ENCODE peak calls at places on chromosome 11, in eight cellular contexts. R is mesendoderm, Z is pancreas, V is OCI-LY7, N is HCT116, L is tibial nerve, S is iPS DF 6.9, D is body of pancreas. J is an unnamed sample.

GRCh38 chr11:66686801-66687750 is 9.4 kb upstream of the RBM4B start:
- DNase-seq in N (no peak), S (no peak), Z (no peak), L (no peak), R (peak; percentile 8), V (no peak), D (no peak), J (no peak)

GRCh38 chr11:112248216-112248615 is 12.4 kb downstream of the PLET1 start:
- DNase-seq in S (no peak), D (no peak), L (no peak), V (no peak), Z (no peak), N (no peak), R (no peak), J (no peak)

GRCh38 chr11:34408580-34409172 is 30.1 kb upstream of the CAT start:
- DNase-seq in V (no peak), D (no peak), Z (no peak), R (no peak), L (no peak), N (no peak), S (no peak), J (no peak)

GRCh38 chr11:74460481-74461154 is 6.7 kb downstream of the KCNE3 start:
- DNase-seq in V (peak; percentile 5), N (no peak), Z (no peak), L (no peak), R (no peak), S (no peak), D (no peak), J (peak; percentile 41)

GRCh38 chr11:35006389-35007128 is 90.1 kb downstream of the PDHX start:
- DNase-seq in Z (no peak), N (no peak), R (no peak), D (no peak), L (no peak), S (no peak), V (peak; percentile 8), J (no peak)

GRCh38 chr11:83835423-83835822 is 549.3 kb upstream of the CCDC90B start:
- DNase-seq in N (no peak), D (no peak), L (no peak), V (no peak), R (no peak), S (no peak), Z (no peak), J (no peak)

GRCh38 chr11:112632866-112633505 is 328.2 kb upstream of the NCAM1 start:
- DNase-seq in R (no peak), L (no peak), N (no peak), Z (no peak), D (no peak), V (no peak), S (no peak), J (no peak)

GRCh38 chr11:94781822-94782221 is 13.7 kb downstream of the AMOTL1 start:
- DNase-seq in D (no peak), N (no peak), Z (no peak), V (no peak), R (no peak), L (no peak), S (no peak), J (no peak)

GRCh38 chr11:119509277-119509841 is 86.4 kb upstream of the THY1 start:
- DNase-seq in Z (no peak), V (no peak), N (no peak), S (no peak), L (no peak), R (no peak), D (no peak), J (no peak)

GRCh38 chr11:112762686-112763048 is 198.6 kb upstream of the NCAM1 start:
- DNase-seq in S (no peak), N (no peak), L (no peak), D (no peak), R (no peak), Z (no peak), V (no peak), J (no peak)

GRCh38 chr11:78203184-78203583 is 14.5 kb downstream of the USP35 start:
- DNase-seq in N (no peak), S (no peak), Z (no peak), R (no peak), L (no peak), D (no peak), V (no peak), J (no peak)

GRCh38 chr11:66933508-66933907 is 24.7 kb downstream of the PC start:
- DNase-seq in D (no peak), S (no peak), V (no peak), R (peak; percentile 31), L (no peak), Z (no peak), N (no peak), J (no peak)

GRCh38 chr11:20729597-20730095 is 60.3 kb downstream of the NELL1 start:
- DNase-seq in V (no peak), R (no peak), Z (no peak), D (no peak), N (no peak), S (no peak), L (no peak), J (no peak)

GRCh38 chr11:125762445-125762844 is 16.2 kb downstream of the PATE2 start:
- DNase-seq in V (no peak), D (no peak), Z (no peak), R (no peak), N (no peak), S (no peak), L (no peak), J (no peak)

GRCh38 chr11:70552167-70552435 is 153.8 kb downstream of the CTTN start:
- DNase-seq in S (no peak), D (no peak), N (no peak), L (no peak), Z (no peak), R (no peak), V (no peak), J (no peak)

GRCh38 chr11:74689666-74690065 is 41.6 kb downstream of the CHRDL2 start:
- DNase-seq in L (no peak), S (no peak), V (no peak), D (no peak), N (no peak), R (no peak), Z (no peak), J (no peak)

GRCh38 chr11:18329196-18329870 is 7.0 kb downstream of the GTF2H1 start:
- DNase-seq in S (no peak), D (no peak), V (no peak), N (no peak), Z (no peak), R (no peak), L (no peak), J (no peak)

GRCh38 chr11:60859616-60860250 is 4.0 kb upstream of the PTGDR2 start:
- DNase-seq in N (no peak), V (no peak), Z (no peak), S (no peak), R (no peak), D (no peak), L (no peak), J (no peak)

GRCh38 chr11:7892751-7893356 is 38.2 kb downstream of the OR10A6 start:
- DNase-seq in V (peak; percentile 84), S (no peak), L (no peak), D (no peak), R (peak; percentile 75), N (peak; percentile 22), Z (no peak), J (no peak)

GRCh38 chr11:103464420-103464819 is 355.2 kb downstream of the DYNC2H1 start:
- DNase-seq in S (no peak), R (no peak), V (no peak), L (no peak), Z (no peak), D (no peak), N (no peak), J (no peak)

GRCh38 chr11:75577198-75577597 is 15.1 kb downstream of the SERPINH1 start:
- DNase-seq in Z (no peak), N (no peak), V (peak; percentile 21), L (peak; percentile 40), D (peak; percentile 66), R (peak; percentile 65), S (no peak), J (no peak)

DNA sequence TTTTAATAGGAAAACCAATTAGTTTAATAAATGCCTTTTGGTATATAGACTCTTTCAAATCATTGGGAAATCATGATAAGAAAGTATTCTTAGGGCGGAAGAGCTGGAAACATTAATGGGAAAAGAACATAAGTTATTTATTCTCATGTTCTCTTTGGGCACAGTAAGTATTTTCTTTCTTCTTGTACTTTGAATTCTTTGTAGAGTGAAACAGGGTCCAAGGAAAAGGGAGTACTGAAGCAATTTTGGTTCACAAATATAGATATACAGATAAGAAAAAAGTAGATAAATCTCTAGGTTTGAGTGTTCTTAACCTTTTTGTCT is 123.2 kb downstream of the MICAL2 start:
- DNase-seq in R (no peak), Z (no peak), S (no peak), V (no peak), L (no peak), N (no peak), D (no peak), J (no peak)
- H3K4me1 ChIP-seq in R (peaks cover 2% of the 10 kb centered on the region), Z (peaks cover 6% of the 10 kb centered on the region), S (no peaks in the 10 kb centered on the region), V (no peaks in the 10 kb centered on the region), L (peaks cover 4% of the 10 kb centered on the region), N (peaks cover 4% of the 10 kb centered on the region), D (peaks cover 8% of the 10 kb centered on the region), J (peaks cover 70% of the 10 kb centered on the region)

GRCh38 chr11:72955466-72955865 is 141.3 kb downstream of the ATG16L2 start:
- DNase-seq in S (no peak), D (no peak), V (no peak), L (no peak), N (no peak), R (peak; percentile 69), Z (no peak), J (no peak)
- H3K27ac ChIP-seq in S (no peak overlapping the region), D (no peak overlapping the region), V (no peak overlapping the region), L (no peak overlapping the region), N (no peak overlapping the region), R (no peak overlapping the region), Z (no peak overlapping the region), J (no peak overlapping the region)

DNA sequence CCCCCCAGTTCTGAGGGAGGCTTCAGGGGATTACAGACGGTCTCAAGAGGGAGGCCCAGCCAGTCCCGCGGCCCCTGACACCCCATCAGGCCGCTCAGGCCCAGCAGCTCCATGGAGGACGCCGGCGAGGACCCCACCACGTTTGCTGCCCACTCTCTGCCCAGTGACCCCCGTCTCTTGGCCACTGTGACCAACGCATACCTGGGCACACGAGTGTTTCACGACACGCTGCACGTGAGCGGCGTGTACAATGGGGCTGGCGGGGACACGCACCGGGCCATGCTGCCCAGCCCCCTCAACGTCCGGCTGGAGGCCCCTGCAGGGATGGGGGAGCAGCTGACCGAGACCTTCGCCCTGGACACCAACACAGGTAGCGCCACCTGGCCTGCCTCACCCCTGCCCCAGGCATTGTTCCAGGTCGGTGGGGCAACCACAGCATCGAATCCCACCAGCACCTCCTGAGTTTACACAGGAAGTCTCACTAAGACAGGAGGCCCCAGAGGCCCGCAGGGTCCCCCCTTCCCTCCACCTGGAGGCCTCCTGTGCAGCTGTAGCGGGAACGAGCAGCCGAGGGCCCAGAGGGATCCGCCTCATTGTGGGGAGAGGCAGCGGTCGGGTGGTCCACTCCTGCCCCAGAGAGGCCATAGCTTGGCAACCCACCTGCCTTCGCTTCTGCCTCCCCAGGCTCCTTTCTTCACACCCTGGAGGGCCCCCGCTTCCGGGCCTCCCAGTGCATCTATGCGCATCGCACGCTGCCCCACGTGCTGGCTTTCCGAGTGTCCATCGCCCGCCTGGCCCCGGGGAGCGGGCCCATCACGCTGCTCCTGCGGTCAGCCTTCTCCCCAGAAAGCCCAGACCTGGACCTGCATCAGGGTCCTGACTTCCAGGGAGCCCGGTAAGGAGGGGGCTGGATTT is 1.0 kb downstream of the PGGHG start:
- DNase-seq in R (no peak), Z (peak; percentile 45), D (peak; percentile 37), L (no peak), S (no peak), V (no peak), N (no peak), J (no peak)
- H3K4me3 ChIP-seq in R (no peak overlapping the region), Z (peak overlapping the region; percentile 91), D (peak overlapping the region; percentile 8), L (peak overlapping the region; percentile 70), S (no peak overlapping the region), V (no peak overlapping the region), N (peak overlapping the region; percentile 63), J (peak overlapping the region; percentile 97)

GRCh38 chr11:122707111-122707510 is 51.6 kb downstream of the UBASH3B start:
- DNase-seq in S (no peak), D (no peak), Z (no peak), R (no peak), L (no peak), N (no peak), V (no peak), J (no peak)
- H3K4me1 ChIP-seq in S (no peaks in the 10 kb centered on the region), D (no peaks in the 10 kb centered on the region), Z (no peaks in the 10 kb centered on the region), R (peaks cover 8% of the 10 kb centered on the region), L (no peaks in the 10 kb centered on the region), N (peaks cover 17% of the 10 kb centered on the region), V (peaks cover 56% of the 10 kb centered on the region), J (no peaks in the 10 kb centered on the region)

J was measured in ascending aorta.